ENCODE peak calls at places on chromosomes 6 and 20, in four cellular contexts. One of them, this sample, is unnamed.

GRCh38 chr6:41531591-41532582 is 14.3 kb upstream of the FOXP4 start:
- DNase-seq in pancreas: no peak
- DNase-seq in ascending aorta: no peak
- DNase-seq in CD4-positive, alpha-beta T cell: peak
- DNase-seq in this sample: no peak

GRCh38 chr6:443621-444175 is 52.1 kb downstream of the IRF4 start:
- DNase-seq in CD4-positive, alpha-beta T cell: no peak
- DNase-seq in pancreas: no peak
- DNase-seq in ascending aorta: no peak
- DNase-seq in this sample: no peak

GRCh38 chr20:50756447-50756846 is 25.1 kb downstream of the PARD6B start:
- DNase-seq in ascending aorta: no peak
- DNase-seq in pancreas: no peak
- DNase-seq in CD4-positive, alpha-beta T cell: no peak
- DNase-seq in this sample: no peak

GRCh38 chr6:150138638-150139037 is 4.2 kb upstream of the PPP1R14C start:
- DNase-seq in pancreas: no peak
- DNase-seq in CD4-positive, alpha-beta T cell: no peak
- DNase-seq in ascending aorta: no peak
- DNase-seq in this sample: no peak

GRCh38 chr6:14276066-14276465 is 158.5 kb downstream of the CD83 start:
- DNase-seq in CD4-positive, alpha-beta T cell: no peak
- DNase-seq in pancreas: no peak
- DNase-seq in ascending aorta: no peak
- DNase-seq in this sample: no peak

GRCh38 chr20:3995067-3995748 is 20.1 kb downstream of the RNF24 start:
- DNase-seq in pancreas: no peak
- DNase-seq in CD4-positive, alpha-beta T cell: no peak
- DNase-seq in ascending aorta: no peak
- DNase-seq in this sample: peak

GRCh38 chr6:7236312-7237209 is 76.4 kb downstream of the SSR1 start:
- DNase-seq in pancreas: no peak
- DNase-seq in CD4-positive, alpha-beta T cell: no peak
- DNase-seq in ascending aorta: no peak
- DNase-seq in this sample: peak

GRCh38 chr6:138106665-138107077 is 548 bp downstream of the PERP start:
- DNase-seq in pancreas: no peak
- DNase-seq in CD4-positive, alpha-beta T cell: no peak
- DNase-seq in ascending aorta: no peak
- DNase-seq in this sample: no peak

GRCh38 chr6:77038801-77039200 is 424.5 kb downstream of the HTR1B start:
- DNase-seq in pancreas: no peak
- DNase-seq in CD4-positive, alpha-beta T cell: no peak
- DNase-seq in ascending aorta: no peak
- DNase-seq in this sample: peak

GRCh38 chr6:97053643-97054411 is 129.3 kb downstream of the KLHL32 start:
- DNase-seq in pancreas: no peak
- DNase-seq in ascending aorta: no peak
- DNase-seq in CD4-positive, alpha-beta T cell: no peak
- DNase-seq in this sample: no peak

GRCh38 chr6:16392010-16392409 is 153.6 kb downstream of the GMPR start:
- DNase-seq in ascending aorta: no peak
- DNase-seq in pancreas: no peak
- DNase-seq in CD4-positive, alpha-beta T cell: no peak
- DNase-seq in this sample: no peak

GRCh38 chr6:46390153-46390876 is 100.9 kb downstream of the RCAN2 start:
- DNase-seq in pancreas: no peak
- DNase-seq in ascending aorta: no peak
- DNase-seq in CD4-positive, alpha-beta T cell: no peak
- DNase-seq in this sample: no peak

GRCh38 chr6:116144590-116144989 is 18.7 kb upstream of the COL10A1 start:
- DNase-seq in CD4-positive, alpha-beta T cell: no peak
- DNase-seq in ascending aorta: no peak
- DNase-seq in pancreas: no peak
- DNase-seq in this sample: no peak

GRCh38 chr6:71888720-71889340 is 2.5 kb downstream of the RIMS1 start:
- DNase-seq in pancreas: no peak
- DNase-seq in CD4-positive, alpha-beta T cell: no peak
- DNase-seq in ascending aorta: no peak
- DNase-seq in this sample: no peak

GRCh38 chr6:146914563-146915483 is 289.4 kb upstream of the STXBP5 start:
- DNase-seq in ascending aorta: no peak
- DNase-seq in CD4-positive, alpha-beta T cell: no peak
- DNase-seq in pancreas: no peak
- DNase-seq in this sample: peak

GRCh38 chr6:26087284-26088115 is at the start of gene HFE:
- DNase-seq in CD4-positive, alpha-beta T cell: no peak
- DNase-seq in ascending aorta: no peak
- DNase-seq in pancreas: no peak
- DNase-seq in this sample: peak

GRCh38 chr6:100721256-100721655 is 159.9 kb downstream of the ASCC3 start:
- DNase-seq in CD4-positive, alpha-beta T cell: no peak
- DNase-seq in pancreas: no peak
- DNase-seq in ascending aorta: no peak
- DNase-seq in this sample: no peak

GRCh38 chr6:100724696-100725095 is 156.4 kb downstream of the ASCC3 start:
- DNase-seq in pancreas: no peak
- DNase-seq in CD4-positive, alpha-beta T cell: no peak
- DNase-seq in ascending aorta: no peak
- DNase-seq in this sample: no peak

GRCh38 chr6:100724222-100724621 is 156.9 kb downstream of the ASCC3 start:
- DNase-seq in pancreas: no peak
- DNase-seq in CD4-positive, alpha-beta T cell: no peak
- DNase-seq in ascending aorta: no peak
- DNase-seq in this sample: no peak

DNA sequence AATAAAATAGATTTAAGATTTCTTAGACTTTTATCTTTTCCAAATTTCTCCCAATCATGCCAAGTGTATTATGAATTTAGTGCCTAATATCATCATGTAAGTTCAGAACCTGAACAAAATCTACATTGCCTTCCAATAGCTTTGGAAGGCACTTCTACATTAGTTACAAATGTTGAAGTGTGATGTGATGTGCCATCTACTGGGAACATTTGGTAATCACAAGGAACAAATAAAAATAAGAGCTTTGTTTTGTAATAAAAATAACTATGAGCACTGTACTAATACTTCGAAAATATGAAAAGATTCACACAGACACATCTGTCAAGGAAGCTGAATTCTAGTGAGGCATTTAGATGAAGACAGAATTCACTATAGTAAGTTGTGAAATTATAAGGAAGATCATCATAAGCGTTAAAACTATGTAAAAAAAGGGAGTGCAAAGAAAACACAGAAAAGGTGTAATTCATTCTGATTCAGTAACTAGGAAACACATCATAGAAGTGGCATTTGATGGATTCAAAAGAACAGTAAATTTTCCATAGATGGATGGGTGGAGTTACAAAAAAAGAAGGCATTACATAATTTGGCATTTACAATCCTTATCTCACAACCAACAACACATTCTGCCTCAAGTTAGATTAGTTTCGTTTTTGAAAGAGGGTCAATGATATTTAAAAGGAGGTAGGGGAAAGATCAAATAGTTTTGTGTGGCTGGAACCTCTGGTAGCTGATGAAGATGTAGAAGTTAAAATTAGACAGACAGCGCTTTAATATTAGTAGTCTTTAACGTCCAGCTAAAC is 161.0 kb downstream of the ASCC3 start:
- DNase-seq in pancreas: no peak
- DNase-seq in ascending aorta: no peak
- DNase-seq in CD4-positive, alpha-beta T cell: no peak
- DNase-seq in this sample: peak
- TF ChIP-seq CTCF in pancreas: no peak
- TF ChIP-seq CTCF in ascending aorta: peak
- TF ChIP-seq CTCF in CD4-positive, alpha-beta T cell: peak
- TF ChIP-seq CTCF in this sample: peak

DNA sequence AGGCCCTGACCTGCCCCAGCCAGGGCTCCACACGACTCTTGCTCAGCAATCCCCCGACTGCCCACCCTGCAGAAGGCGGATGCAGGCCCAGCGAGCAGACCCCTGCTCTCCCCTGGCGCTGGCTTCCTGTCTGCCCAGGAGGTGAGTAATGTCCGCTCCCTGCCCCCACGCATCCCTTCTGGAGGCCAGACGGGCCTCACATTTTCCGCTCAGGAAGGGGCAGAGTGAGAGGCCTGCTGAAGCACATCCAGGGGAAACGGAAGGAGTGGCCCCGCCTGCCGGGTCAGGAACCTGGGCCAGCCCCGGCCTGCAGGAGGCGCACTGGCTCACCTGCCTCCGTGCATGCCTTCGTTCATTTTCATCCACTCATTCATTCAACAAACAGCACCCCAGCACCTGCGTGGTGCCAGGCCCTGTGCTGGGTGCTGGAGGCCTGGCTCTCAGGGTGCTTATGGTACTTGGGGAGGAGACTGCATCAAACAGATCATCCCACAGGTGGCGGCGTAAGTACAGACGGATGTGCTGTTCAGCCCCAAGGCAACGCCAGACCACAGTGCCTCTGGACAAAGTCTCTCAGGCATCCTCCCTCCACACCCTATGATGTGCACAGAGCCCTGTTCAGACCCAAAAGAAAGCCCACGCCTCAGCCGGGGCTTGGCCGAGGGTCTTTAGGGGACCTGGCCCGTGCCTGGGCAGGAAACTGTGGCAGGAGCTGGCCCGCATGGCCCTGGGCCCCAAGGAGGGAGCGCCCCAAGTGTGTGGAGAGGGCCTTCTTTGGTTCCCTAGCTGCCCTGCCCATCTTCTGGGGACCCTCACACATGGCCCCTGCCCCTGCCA is 112.1 kb downstream of the ASXL1 start:
- DNase-seq in pancreas: peak
- DNase-seq in ascending aorta: no peak
- DNase-seq in CD4-positive, alpha-beta T cell: no peak
- DNase-seq in this sample: peak
- TF ChIP-seq CTCF in pancreas: no peak
- TF ChIP-seq CTCF in ascending aorta: peak
- TF ChIP-seq CTCF in CD4-positive, alpha-beta T cell: peak
- TF ChIP-seq CTCF in this sample: peak

GRCh38 chr6:80106418-80107235 is at the start of gene BCKDHB:
- DNase-seq in CD4-positive, alpha-beta T cell: peak
- DNase-seq in ascending aorta: peak
- DNase-seq in pancreas: peak
- DNase-seq in this sample: peak
- TF ChIP-seq CTCF in CD4-positive, alpha-beta T cell: no peak
- TF ChIP-seq CTCF in ascending aorta: peak
- TF ChIP-seq CTCF in pancreas: no peak
- TF ChIP-seq CTCF in this sample: no peak

DNA sequence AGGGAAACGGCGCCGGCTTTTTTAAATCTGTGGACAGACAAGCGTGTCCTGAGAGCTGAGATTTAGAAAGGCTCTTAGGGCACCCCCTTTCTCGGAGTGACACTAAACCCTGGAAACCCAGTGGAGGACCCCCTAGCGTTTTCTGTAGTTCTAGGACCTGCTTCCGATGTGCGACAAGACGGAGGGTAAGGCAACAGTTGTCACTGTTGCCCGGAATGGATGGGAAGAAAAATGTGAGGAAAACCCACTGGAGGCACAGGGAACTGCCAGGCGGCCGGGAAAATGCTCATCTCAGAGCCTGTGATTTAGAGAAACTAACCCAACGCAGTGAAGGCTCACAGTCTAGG is 551 bp upstream of the ATP5F1E start:
- DNase-seq in CD4-positive, alpha-beta T cell: no peak
- DNase-seq in pancreas: no peak
- DNase-seq in ascending aorta: no peak
- DNase-seq in this sample: no peak
- TF ChIP-seq CTCF in CD4-positive, alpha-beta T cell: no peak
- TF ChIP-seq CTCF in pancreas: peak
- TF ChIP-seq CTCF in ascending aorta: peak
- TF ChIP-seq CTCF in this sample: no peak

GRCh38 chr20:11740975-11741374 is 176.7 kb upstream of the BTBD3 start:
- DNase-seq in CD4-positive, alpha-beta T cell: no peak
- DNase-seq in pancreas: no peak
- DNase-seq in ascending aorta: no peak
- DNase-seq in this sample: no peak

GRCh38 chr20:11734431-11734830 is 183.3 kb upstream of the BTBD3 start:
- DNase-seq in ascending aorta: no peak
- DNase-seq in pancreas: no peak
- DNase-seq in CD4-positive, alpha-beta T cell: no peak
- DNase-seq in this sample: no peak

GRCh38 chr20:11738852-11739251 is 178.8 kb upstream of the BTBD3 start:
- DNase-seq in CD4-positive, alpha-beta T cell: no peak
- DNase-seq in ascending aorta: no peak
- DNase-seq in pancreas: no peak
- DNase-seq in this sample: no peak
- TF ChIP-seq CTCF in CD4-positive, alpha-beta T cell: no peak
- TF ChIP-seq CTCF in ascending aorta: no peak
- TF ChIP-seq CTCF in pancreas: no peak
- TF ChIP-seq CTCF in this sample: no peak

DNA sequence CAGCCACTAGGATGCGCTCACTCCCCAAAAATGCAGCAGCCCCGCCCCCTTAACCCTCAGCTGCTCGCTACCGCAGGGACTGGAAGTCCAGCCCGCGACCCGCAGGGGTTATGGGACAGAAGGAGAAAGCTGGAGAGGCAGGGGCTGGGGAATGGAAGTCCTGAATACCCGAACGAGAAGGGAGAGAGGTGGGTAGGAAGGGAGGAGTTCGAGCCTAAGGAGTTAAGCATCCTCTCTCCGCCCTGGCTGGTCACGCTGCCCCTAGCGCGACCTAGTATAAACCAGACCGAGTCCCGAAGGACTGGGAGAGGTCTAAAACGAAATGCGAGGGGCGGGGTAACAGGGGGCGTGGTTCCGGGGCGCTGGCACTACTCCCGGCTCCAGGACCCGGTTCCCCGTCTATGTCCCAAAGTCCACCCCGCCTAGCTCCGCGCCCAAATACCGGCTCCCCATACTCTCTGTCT is 448 bp upstream of the DDAH2 start:
- DNase-seq in CD4-positive, alpha-beta T cell: peak
- DNase-seq in ascending aorta: peak
- DNase-seq in pancreas: peak
- DNase-seq in this sample: peak
- TF ChIP-seq CTCF in CD4-positive, alpha-beta T cell: peak
- TF ChIP-seq CTCF in ascending aorta: no peak
- TF ChIP-seq CTCF in pancreas: peak
- TF ChIP-seq CTCF in this sample: no peak

GRCh38 chr6:54892831-54893230 is 46.3 kb downstream of the FAM83B start:
- DNase-seq in pancreas: no peak
- DNase-seq in CD4-positive, alpha-beta T cell: no peak
- DNase-seq in ascending aorta: no peak
- DNase-seq in this sample: peak
- TF ChIP-seq CTCF in pancreas: no peak
- TF ChIP-seq CTCF in CD4-positive, alpha-beta T cell: no peak
- TF ChIP-seq CTCF in ascending aorta: no peak
- TF ChIP-seq CTCF in this sample: no peak